ENCODE peak calls at places on chromosome 13, in five cellular contexts. I, R, P, Y and W are unnamed samples.

GRCh38 chr13:101700598-101700997 is 248.1 kb downstream of the ITGBL1 start:
- DNase-seq in Y (no peak), R (no peak), I (no peak), P (no peak), W (no peak)

GRCh38 chr13:29743229-29743786 is 107.1 kb downstream of the UBL3 start:
- DNase-seq in R (peak; percentile 80), Y (no peak), I (no peak), P (no peak), W (no peak)

GRCh38 chr13:75326173-75327131 is 155.5 kb downstream of the TBC1D4 start:
- DNase-seq in R (no peak), I (no peak), Y (peak; percentile 34), P (no peak), W (no peak)

GRCh38 chr13:26051231-26052135 is at the start of gene SHISA2:
- DNase-seq in R (peak; percentile 64), I (no peak), Y (peak; percentile 33), P (no peak), W (no peak)

GRCh38 chr13:22883262-22883840 is 297.4 kb upstream of the SGCG start:
- DNase-seq in Y (no peak), R (no peak), P (no peak), I (no peak), W (no peak)

GRCh38 chr13:38951525-38952313 is 38.9 kb downstream of the STOML3 start:
- DNase-seq in Y (no peak), I (no peak), R (no peak), P (no peak), W (no peak)

GRCh38 chr13:101429733-101430132 is 13.4 kb upstream of the NALCN start:
- DNase-seq in R (no peak), Y (no peak), I (no peak), P (no peak), W (no peak)

GRCh38 chr13:29140277-29140676 is 320.1 kb downstream of the MTUS2 start:
- DNase-seq in Y (peak; percentile 46), P (no peak), I (no peak), R (no peak), W (no peak)

GRCh38 chr13:64928704-64929499 is 2301.2 kb downstream of the PCDH9 start:
- DNase-seq in P (peak; percentile 34), I (peak; percentile 42), Y (no peak), R (no peak), W (no peak)

GRCh38 chr13:78317030-78317429 is 286.3 kb downstream of the POU4F1 start:
- DNase-seq in Y (no peak), R (no peak), P (no peak), I (no peak), W (no peak)

GRCh38 chr13:52359534-52359933 is 46.4 kb downstream of the THSD1 start:
- DNase-seq in R (no peak), P (no peak), I (no peak), Y (no peak), W (no peak)

GRCh38 chr13:44918323-44919102 is 70.8 kb downstream of the NUFIP1 start:
- DNase-seq in I (peak; percentile 86), R (peak; percentile 96), Y (peak; percentile 92), P (peak; percentile 90), W (peak; percentile 62)

GRCh38 chr13:102128216-102128800 is 273.5 kb downstream of the FGF14 start:
- DNase-seq in I (no peak), Y (no peak), P (no peak), R (no peak), W (peak; percentile 69)

GRCh38 chr13:24288870-24289269 is 20.5 kb upstream of the C1QTNF9 start:
- DNase-seq in Y (no peak), P (no peak), R (no peak), I (no peak), W (no peak)

GRCh38 chr13:97012251-97013048 is 18.2 kb upstream of the OXGR1 start:
- DNase-seq in I (no peak), P (no peak), Y (no peak), R (no peak), W (no peak)

GRCh38 chr13:48660356-48661076 is 6.8 kb downstream of the CYSLTR2 start:
- DNase-seq in Y (no peak), R (no peak), I (no peak), P (no peak), W (no peak)

GRCh38 chr13:36108342-36108741 is 22.8 kb downstream of the DCLK1 start:
- DNase-seq in P (no peak), I (no peak), R (no peak), Y (no peak), W (no peak)

GRCh38 chr13:85503797-85504196 is 295.4 kb downstream of the SLITRK6 start:
- DNase-seq in I (no peak), P (no peak), Y (no peak), R (no peak), W (no peak)

GRCh38 chr13:79541426-79542049 is 60.6 kb downstream of the NDFIP2 start:
- DNase-seq in R (no peak), P (no peak), I (peak; percentile 56), Y (no peak), W (no peak)

GRCh38 chr13:20505405-20506366 is 20.0 kb downstream of the CRYL1 start:
- DNase-seq in R (no peak), P (no peak), I (no peak), Y (no peak), W (no peak)

GRCh38 chr13:110018009-110018408 is 231.6 kb upstream of the IRS2 start:
- DNase-seq in R (no peak), Y (no peak), P (no peak), I (no peak), W (no peak)

GRCh38 chr13:97574926-97575325 is 141.0 kb downstream of the RAP2A start:
- DNase-seq in Y (no peak), R (no peak), I (peak; percentile 31), P (peak; percentile 19), W (no peak)

GRCh38 chr13:77358001-77358400 is 31.1 kb upstream of the MYCBP2 start:
- DNase-seq in P (no peak), R (no peak), Y (no peak), I (no peak), W (no peak)

GRCh38 chr13:65597839-65598818 is 1632.0 kb downstream of the PCDH9 start:
- DNase-seq in P (no peak), R (no peak), I (no peak), Y (no peak), W (no peak)

GRCh38 chr13:83286737-83287136 is 595.5 kb downstream of the SLITRK1 start:
- DNase-seq in Y (no peak), I (no peak), R (no peak), P (no peak), W (no peak)

GRCh38 chr13:75550159-75550567 is 572 bp downstream of the UCHL3 start:
- DNase-seq in R (no peak), Y (peak; percentile 31), P (peak; percentile 57), I (peak; percentile 56), W (peak; percentile 26)

GRCh38 chr13:109883181-109884180 is 97.1 kb upstream of the IRS2 start:
- DNase-seq in I (no peak), Y (peak; percentile 53), P (no peak), R (no peak), W (no peak)

GRCh38 chr13:101654916-101655315 is 202.4 kb downstream of the ITGBL1 start:
- DNase-seq in Y (no peak), R (no peak), I (no peak), P (no peak), W (no peak)

GRCh38 chr13:97658556-97658955 is 224.6 kb downstream of the RAP2A start:
- DNase-seq in P (no peak), R (no peak), I (no peak), Y (no peak), W (no peak)

GRCh38 chr13:45200701-45201230 is at the start of gene KCTD4:
- DNase-seq in R (no peak), P (no peak), I (no peak), Y (no peak), W (no peak)

GRCh38 chr13:98141938-98142426 is 912 bp upstream of the FARP1 start:
- DNase-seq in P (no peak), Y (peak; percentile 29), I (no peak), R (peak; percentile 59), W (no peak)

GRCh38 chr13:99969368-99969933 is 2.1 kb downstream of the ZIC5 start:
- DNase-seq in I (no peak), R (no peak), P (no peak), Y (no peak), W (no peak)
- H3K27me3 ChIP-seq in I (no peaks in the 10 kb centered on the region), R (peaks cover 97% of the 10 kb centered on the region), P (no peaks in the 10 kb centered on the region), Y (peaks cover 88% of the 10 kb centered on the region), W (peaks cover 93% of the 10 kb centered on the region)

GRCh38 chr13:106752584-106753202 is 184.8 kb upstream of the ARGLU1 start:
- DNase-seq in P (no peak), R (no peak), Y (no peak), I (no peak), W (no peak)
- H3K27me3 ChIP-seq in P (no peaks in the 10 kb centered on the region), R (no peaks in the 10 kb centered on the region), Y (no peaks in the 10 kb centered on the region), I (peaks cover 27% of the 10 kb centered on the region), W (no peaks in the 10 kb centered on the region)

GRCh38 chr13:32124743-32125142 is 93.2 kb downstream of the FRY start:
- DNase-seq in R (no peak), I (no peak), Y (no peak), P (no peak), W (no peak)

GRCh38 chr13:32126756-32127155 is 95.2 kb downstream of the FRY start:
- DNase-seq in P (no peak), R (no peak), Y (no peak), I (no peak), W (no peak)

GRCh38 chr13:32126298-32126697 is 94.7 kb downstream of the FRY start:
- DNase-seq in I (no peak), Y (no peak), P (no peak), R (no peak), W (no peak)

GRCh38 chr13:32125221-32125621 is 93.6 kb downstream of the FRY start:
- DNase-seq in P (no peak), I (no peak), R (no peak), Y (no peak), W (no peak)

DNA sequence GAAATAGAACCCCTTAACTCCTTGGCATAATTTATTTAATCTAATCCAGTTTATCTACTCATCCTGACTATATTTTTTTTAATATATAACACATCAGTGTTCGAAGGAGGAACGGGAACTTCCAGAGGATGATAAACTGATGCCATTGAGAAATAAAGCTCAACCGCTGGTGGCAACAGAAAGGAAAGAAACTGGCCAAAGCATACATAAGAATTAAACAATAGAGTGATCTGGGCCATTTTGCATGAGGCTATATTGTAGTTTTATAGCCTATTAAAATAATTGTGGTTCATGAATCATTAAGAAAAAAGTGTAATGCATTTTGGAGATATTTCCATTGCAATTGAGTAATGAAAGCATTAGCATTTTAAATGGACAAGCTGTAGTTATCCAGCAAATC is 94.2 kb downstream of the FRY start:
- DNase-seq in I (no peak), P (no peak), R (no peak), Y (no peak), W (no peak)
- H3K27me3 ChIP-seq in I (no peaks in the 10 kb centered on the region), P (no peaks in the 10 kb centered on the region), R (no peaks in the 10 kb centered on the region), Y (no peaks in the 10 kb centered on the region), W (no peaks in the 10 kb centered on the region)

GRCh38 chr13:92830821-92831220 is 395.8 kb upstream of the GPC6 start:
- DNase-seq in Y (no peak), R (no peak), P (no peak), I (no peak), W (no peak)
- H3K27me3 ChIP-seq in Y (no peaks in the 10 kb centered on the region), R (no peaks in the 10 kb centered on the region), P (no peaks in the 10 kb centered on the region), I (no peaks in the 10 kb centered on the region), W (no peaks in the 10 kb centered on the region)

GRCh38 chr13:112059457-112060317 is 7.3 kb upstream of the SOX1 start:
- DNase-seq in Y (no peak), R (no peak), I (no peak), P (no peak), W (no peak)
- H3K27me3 ChIP-seq in Y (peaks cover 98% of the 10 kb centered on the region), R (peaks cover 100% of the 10 kb centered on the region), I (peaks cover 15% of the 10 kb centered on the region), P (peaks cover 66% of the 10 kb centered on the region), W (peaks cover 98% of the 10 kb centered on the region)